ENCODE peak calls at places on chromosomes 2 and 18, in ten cellular contexts. F is lower leg skin, N is A549, H is AG09309, P is fibroblast of villous mesenchyme, M is thyroid gland, Q is body of pancreas, B is lower lobe of right lung, E is cardiac fibroblast, J is choroid plexus epithelial cell. K is an unnamed sample.

GRCh38 chr2:86338778-86339295 is 1.4 kb upstream of the REEP1 start:
- DNase-seq in Q (no peak), E (no peak), M (no peak), F (peak), B (no peak), H (no peak), P (no peak), N (no peak), J (no peak), K (peak)

GRCh38 chr2:20352230-20353216 is 1.9 kb upstream of the PUM2 start:
- DNase-seq in Q (no peak), H (no peak), B (no peak), N (no peak), P (no peak), F (no peak), M (no peak), E (no peak), J (no peak), K (no peak)

GRCh38 chr2:119022678-119023077 is 80.7 kb downstream of the MARCO start:
- DNase-seq in P (no peak), N (no peak), M (no peak), Q (no peak), E (no peak), B (no peak), H (no peak), F (no peak), J (no peak), K (no peak)

GRCh38 chr18:63148449-63149199 is 170.9 kb downstream of the BCL2 start:
- DNase-seq in F (no peak), H (peak), E (peak), J (peak), P (peak), N (no peak), M (peak), B (no peak), Q (peak), K (no peak)

GRCh38 chr2:85584354-85584856 is at the start of gene VAMP5:
- DNase-seq in B (no peak), M (no peak), J (no peak), F (no peak), P (peak), Q (peak), H (no peak), E (peak), N (no peak), K (peak)

GRCh38 chr2:172448544-172449267 is 21.3 kb downstream of the ITGA6 start:
- DNase-seq in N (no peak), M (no peak), B (no peak), P (no peak), H (no peak), E (no peak), J (no peak), F (no peak), Q (no peak), K (no peak)

GRCh38 chr18:43392168-43392567 is 114.9 kb upstream of the SYT4 start:
- DNase-seq in H (no peak), Q (no peak), J (no peak), N (no peak), P (no peak), B (no peak), E (no peak), M (no peak), F (no peak), K (no peak)

GRCh38 chr2:48531141-48531648 is 1.2 kb downstream of the STON1 start:
- DNase-seq in M (peak), E (peak), J (peak), N (no peak), F (no peak), H (peak), B (no peak), P (peak), Q (no peak), K (peak)

GRCh38 chr2:233836359-233836758 is 18.0 kb downstream of the HJURP start:
- DNase-seq in F (peak), Q (no peak), H (no peak), M (no peak), P (no peak), J (no peak), E (no peak), N (no peak), B (no peak), K (peak)

GRCh38 chr18:8001711-8002110 is 434.6 kb downstream of the PTPRM start:
- DNase-seq in F (no peak), M (no peak), B (no peak), E (no peak), N (no peak), H (no peak), P (no peak), J (no peak), Q (no peak), K (no peak)

DNA sequence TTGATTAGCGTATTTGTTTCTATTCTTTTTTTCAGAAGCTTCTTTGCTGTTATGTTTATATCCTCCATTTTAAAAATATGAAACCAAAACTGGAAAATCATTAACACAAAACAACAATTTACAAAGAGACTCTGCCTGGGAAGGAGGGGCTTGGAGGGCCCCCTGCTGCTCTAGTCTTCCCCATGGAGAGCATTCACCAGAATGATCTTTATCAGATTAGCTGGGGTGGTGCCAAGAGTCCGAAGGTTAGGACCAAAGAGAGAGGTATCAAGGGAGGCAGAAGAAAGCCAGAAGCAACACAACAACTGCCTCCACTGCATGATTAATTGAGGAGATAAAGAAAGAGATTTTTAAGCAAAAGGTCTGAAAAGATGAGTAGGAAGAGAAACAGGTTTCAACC is 218.6 kb downstream of the IRS1 start:
- DNase-seq in H (no peak), E (no peak), N (peak), P (no peak), B (no peak), J (no peak), F (no peak), Q (peak), M (no peak), K (no peak)
- H3K4me3 ChIP-seq in H (no peak), E (no peak), N (no peak), P (no peak), B (no peak), J (no peak), F (no peak), Q (no peak), M (no peak), K (no peak)

DNA sequence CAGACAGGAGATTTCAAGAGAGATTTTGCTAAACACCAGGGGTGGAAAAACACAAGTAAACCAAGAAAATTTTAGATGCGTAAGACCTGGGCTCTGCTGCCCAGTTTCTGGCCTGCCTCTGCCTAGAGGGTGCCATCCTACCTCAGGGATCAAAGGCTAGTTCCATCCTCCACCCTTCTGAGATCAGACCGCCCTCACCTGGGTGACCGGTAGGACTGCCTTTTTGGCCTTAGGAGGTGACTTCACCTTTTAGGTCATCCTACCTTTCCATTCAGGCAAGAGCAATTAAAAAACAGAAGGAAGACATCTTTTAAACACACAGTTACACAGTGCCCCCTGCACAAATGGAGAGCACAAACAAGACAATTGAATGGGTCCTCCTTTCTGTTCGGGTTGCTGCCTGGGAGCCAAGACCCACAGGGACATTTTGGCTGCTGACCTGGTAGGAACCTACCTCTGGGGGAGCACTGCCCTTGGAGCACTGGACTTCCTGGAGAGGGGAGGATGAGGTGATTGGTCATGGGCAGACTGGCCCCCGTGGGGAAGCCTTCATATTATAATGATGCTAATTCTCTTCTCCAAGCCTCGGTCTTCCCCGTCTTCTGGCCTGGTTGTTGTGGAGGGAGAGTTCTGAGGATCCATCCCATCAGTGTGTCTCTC is 3.1 kb downstream of the PSD4 start:
- DNase-seq in F (peak), J (no peak), N (no peak), B (no peak), M (peak), E (no peak), Q (no peak), P (no peak), H (no peak), K (no peak)
- H3K4me3 ChIP-seq in F (no peak), J (no peak), N (no peak), B (no peak), M (no peak), E (no peak), Q (no peak), P (no peak), H (no peak), K (no peak)

GRCh38 chr2:206443735-206444527 is 599 bp downstream of the ADAM23 start:
- DNase-seq in M (no peak), B (no peak), H (no peak), N (peak), J (peak), F (no peak), Q (peak), P (peak), E (no peak), K (peak)
- H3K4me3 ChIP-seq in M (no peak), B (peak), H (peak), N (peak), J (peak), F (peak), Q (no peak), P (peak), E (peak), K (peak)

GRCh38 chr2:217643814-217644301 is 358.9 kb downstream of the TNS1 start:
- DNase-seq in M (no peak), H (no peak), P (no peak), N (no peak), J (no peak), Q (no peak), B (no peak), F (no peak), E (no peak), K (no peak)
- H3K4me3 ChIP-seq in M (no peak), H (no peak), P (no peak), N (no peak), J (no peak), Q (no peak), B (no peak), F (no peak), E (no peak), K (no peak)

DNA sequence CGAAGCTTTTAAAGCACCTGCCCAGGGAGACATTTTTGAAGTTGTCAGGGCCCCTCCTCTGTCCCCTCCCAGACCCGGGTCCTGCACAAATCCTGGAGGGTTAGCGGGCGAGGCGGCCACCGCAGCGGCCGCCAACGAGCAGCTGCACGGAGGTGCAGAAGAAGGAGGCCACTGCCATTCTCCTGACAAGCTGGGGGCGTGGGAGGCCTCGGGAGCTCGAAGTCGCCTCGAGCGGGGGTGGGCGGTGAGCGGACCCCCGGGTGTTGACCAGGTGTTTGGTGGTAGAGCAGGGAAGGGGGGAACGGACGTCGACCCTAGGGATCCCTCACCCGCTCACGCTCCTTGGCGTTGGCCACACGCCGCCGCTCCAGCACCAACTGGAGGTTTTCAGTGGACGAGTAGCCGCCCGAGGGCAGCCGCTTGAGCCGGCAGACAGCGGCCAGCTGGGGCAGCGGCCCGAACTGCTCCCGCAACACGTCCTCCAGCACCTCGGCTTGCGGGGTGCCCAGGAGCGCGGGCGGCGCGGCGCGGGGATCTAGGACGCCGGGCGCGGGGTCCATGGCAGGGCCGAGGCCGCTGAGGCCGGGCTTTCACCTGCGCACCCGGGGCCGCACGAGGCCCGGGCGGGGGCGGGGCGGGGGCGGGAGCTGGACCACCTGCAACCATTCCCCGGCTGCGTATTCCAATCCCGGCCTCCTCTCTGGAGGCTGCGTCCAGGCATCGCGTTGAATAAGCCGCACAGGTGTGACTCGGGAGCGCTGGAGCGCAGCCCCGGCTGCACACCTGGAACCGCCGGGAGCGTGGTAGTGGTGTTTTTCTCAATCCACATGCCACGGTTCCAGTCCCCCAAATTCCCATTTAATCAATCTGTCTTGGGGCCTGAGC is at the start of gene FIGLA:
- DNase-seq in M (peak), N (no peak), F (no peak), H (no peak), P (no peak), B (no peak), E (no peak), Q (peak), J (no peak), K (no peak)
- H3K4me3 ChIP-seq in M (no peak), N (peak), F (no peak), H (no peak), P (no peak), B (peak), E (no peak), Q (no peak), J (no peak), K (no peak)

DNA sequence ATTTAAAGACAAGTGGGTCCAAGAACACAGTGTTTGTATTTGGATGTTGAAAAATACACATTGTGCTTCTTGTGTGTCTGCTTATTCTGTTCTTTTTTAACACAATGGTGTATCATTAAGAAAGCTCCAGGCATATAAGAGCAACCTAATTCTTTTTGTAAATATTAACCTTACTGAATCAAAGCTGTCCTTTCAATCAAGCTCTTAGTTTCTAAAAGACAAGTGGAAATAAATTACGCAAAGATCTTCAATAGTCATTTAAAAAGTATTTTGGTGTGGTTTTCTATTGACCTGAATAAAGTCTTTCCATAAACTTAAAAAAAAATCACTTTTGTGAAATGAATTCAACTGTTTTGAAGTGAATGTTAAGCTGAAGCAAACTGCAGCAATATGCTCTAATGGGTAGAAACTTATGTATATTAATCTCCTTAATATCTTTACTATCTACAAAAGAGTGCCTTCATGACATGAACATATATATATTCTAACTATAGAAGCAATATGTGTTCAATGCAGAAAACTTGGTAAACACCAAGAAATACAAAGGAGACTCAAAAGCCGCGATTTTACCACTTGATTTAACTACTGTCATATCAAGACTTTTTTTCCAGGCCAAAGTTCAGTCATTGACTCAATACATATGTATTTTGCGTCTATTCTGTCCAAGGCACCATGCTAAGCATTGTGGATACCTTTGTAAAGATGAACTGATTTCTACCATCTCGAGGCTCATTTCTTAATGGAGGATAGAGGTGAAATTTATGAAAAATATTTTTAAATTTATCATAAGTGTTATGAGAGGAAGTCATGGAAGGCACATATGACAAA is 97.7 kb downstream of the ARHGAP15 start:
- DNase-seq in F (no peak), M (no peak), B (no peak), J (no peak), N (no peak), P (no peak), H (no peak), Q (no peak), E (no peak), K (no peak)
- H3K4me3 ChIP-seq in F (no peak), M (no peak), B (no peak), J (no peak), N (no peak), P (no peak), H (no peak), Q (no peak), E (no peak), K (no peak)

DNA sequence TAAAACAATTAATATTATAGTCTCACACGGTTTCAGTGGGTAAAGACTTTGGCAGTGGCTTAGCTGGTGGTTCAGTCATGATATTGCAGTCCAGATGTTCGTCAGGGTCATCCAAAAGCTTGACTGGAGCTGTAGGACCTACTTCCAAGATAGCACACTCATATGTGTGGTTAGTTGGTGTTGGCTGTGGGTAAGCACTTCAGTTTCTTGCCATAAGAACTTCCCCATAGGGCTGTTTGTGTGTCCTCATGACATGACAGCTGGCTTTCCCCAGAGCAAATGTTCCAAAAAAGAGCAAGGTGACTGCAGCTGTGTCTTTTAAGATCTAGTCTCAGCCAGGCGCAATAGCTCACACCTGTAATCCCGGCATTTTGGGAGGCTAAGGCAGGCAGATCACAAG is 48.5 kb upstream of the EPC2 start:
- DNase-seq in E (no peak), J (no peak), P (no peak), B (no peak), M (no peak), F (no peak), N (no peak), Q (no peak), H (no peak), K (peak)
- H3K4me3 ChIP-seq in E (no peak), J (no peak), P (no peak), B (no peak), M (no peak), F (no peak), N (no peak), Q (no peak), H (no peak), K (no peak)

DNA sequence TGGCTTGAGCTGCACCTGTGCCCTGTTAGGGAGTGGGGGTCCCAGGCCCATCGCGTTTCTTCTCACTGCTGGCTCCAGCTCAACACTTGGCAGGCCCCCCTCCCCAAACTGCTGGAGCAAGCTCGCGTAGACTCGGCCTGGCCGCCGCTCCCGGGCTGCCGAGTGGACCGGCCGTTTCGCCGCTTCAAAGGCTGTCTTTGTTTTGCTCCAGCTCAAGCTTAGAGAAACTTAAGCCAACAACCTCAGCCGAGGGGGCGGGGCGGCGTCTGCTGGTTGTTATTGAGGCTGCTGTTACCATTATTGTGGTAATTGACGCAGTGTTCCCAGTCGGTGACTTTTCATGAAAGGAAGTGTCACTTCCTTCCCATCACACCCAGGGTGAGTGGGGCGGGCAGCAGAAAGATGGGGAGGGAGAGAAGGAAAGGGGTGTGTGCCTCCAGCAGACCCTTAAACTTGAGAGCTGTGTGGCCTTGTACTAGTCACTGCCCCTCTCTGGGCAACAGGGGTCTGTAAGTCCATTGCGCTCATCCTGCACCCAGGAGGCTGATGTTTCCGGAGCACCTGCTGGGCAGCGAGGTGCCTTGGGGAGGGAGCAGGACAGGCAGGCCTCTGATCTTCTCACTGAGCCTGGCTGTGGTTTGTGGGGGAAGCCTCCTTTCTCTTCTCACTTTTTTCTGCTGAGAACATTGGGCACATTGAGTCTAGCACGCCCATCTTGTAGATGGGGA is 2.1 kb downstream of the ARID5A start:
- DNase-seq in E (no peak), P (peak), J (peak), N (no peak), B (peak), F (peak), H (no peak), Q (peak), M (peak), K (peak)
- H3K4me3 ChIP-seq in E (peak), P (peak), J (no peak), N (no peak), B (peak), F (peak), H (peak), Q (no peak), M (no peak), K (peak)

DNA sequence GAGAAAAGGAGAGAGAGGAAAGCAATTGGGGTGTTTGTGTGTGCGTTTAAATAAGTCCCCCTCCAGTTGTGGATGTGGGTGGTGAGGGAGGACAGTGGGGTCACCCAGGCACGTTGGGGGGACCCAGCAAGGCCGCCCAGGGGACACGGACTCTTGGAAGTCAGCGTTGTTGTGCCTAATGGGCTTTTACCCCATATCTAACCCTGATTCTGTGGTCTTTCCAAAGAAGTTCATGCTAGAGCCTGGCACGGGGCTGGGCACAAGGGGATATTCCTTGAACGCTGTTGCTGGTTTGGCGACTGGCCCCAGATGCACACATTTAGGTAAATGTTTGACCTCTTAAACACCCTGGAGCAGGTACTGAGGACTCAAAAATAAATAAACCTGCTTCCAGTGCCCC is 97.9 kb upstream of the SIX3 start:
- DNase-seq in N (no peak), H (no peak), J (no peak), M (no peak), F (no peak), B (no peak), Q (no peak), P (no peak), E (no peak), K (no peak)
- H3K4me3 ChIP-seq in N (no peak), H (no peak), J (no peak), M (no peak), F (no peak), B (no peak), Q (no peak), P (no peak), E (no peak), K (no peak)

K was measured in osteoblast.